ENCODE peak calls at places on chromosome 22, in nine cellular contexts. One of them, this sample, is unnamed.

GRCh38 chr22:39278040-39278439 is 33.3 kb upstream of the PDGFB start:
- DNase-seq in Peyer's patch: no peak
- DNase-seq in CD4-positive, CD25-positive, alpha-beta regulatory T cell: no peak
- DNase-seq in right lobe of liver: no peak
- DNase-seq in spleen: no peak
- DNase-seq in dorsolateral prefrontal cortex: no peak
- DNase-seq in neural progenitor cell: no peak
- DNase-seq in OCI-LY7: no peak
- DNase-seq in PC-3: peak; percentile 15
- DNase-seq in this sample: peak; percentile 28

GRCh38 chr22:23196165-23196564 is 15.9 kb downstream of the BCR start:
- DNase-seq in Peyer's patch: no peak
- DNase-seq in CD4-positive, CD25-positive, alpha-beta regulatory T cell: no peak
- DNase-seq in right lobe of liver: no peak
- DNase-seq in spleen: peak; percentile 10
- DNase-seq in dorsolateral prefrontal cortex: no peak
- DNase-seq in neural progenitor cell: no peak
- DNase-seq in OCI-LY7: no peak
- DNase-seq in PC-3: no peak
- DNase-seq in this sample: no peak

GRCh38 chr22:32696089-32696488 is 105.4 kb upstream of the TIMP3 start:
- DNase-seq in Peyer's patch: no peak
- DNase-seq in CD4-positive, CD25-positive, alpha-beta regulatory T cell: no peak
- DNase-seq in right lobe of liver: no peak
- DNase-seq in spleen: no peak
- DNase-seq in dorsolateral prefrontal cortex: no peak
- DNase-seq in neural progenitor cell: no peak
- DNase-seq in OCI-LY7: no peak
- DNase-seq in PC-3: no peak
- DNase-seq in this sample: no peak

GRCh38 chr22:49548356-49549202 is 279.1 kb downstream of the BRD1 start:
- DNase-seq in Peyer's patch: no peak
- DNase-seq in CD4-positive, CD25-positive, alpha-beta regulatory T cell: no peak
- DNase-seq in right lobe of liver: peak; percentile 28
- DNase-seq in spleen: peak; percentile 34
- DNase-seq in dorsolateral prefrontal cortex: peak; percentile 7
- DNase-seq in neural progenitor cell: peak; percentile 37
- DNase-seq in OCI-LY7: no peak
- DNase-seq in PC-3: peak; percentile 32
- DNase-seq in this sample: no peak

GRCh38 chr22:35489225-35489624 is 51.4 kb upstream of the RASD2 start:
- DNase-seq in Peyer's patch: no peak
- DNase-seq in CD4-positive, CD25-positive, alpha-beta regulatory T cell: no peak
- DNase-seq in right lobe of liver: no peak
- DNase-seq in spleen: no peak
- DNase-seq in dorsolateral prefrontal cortex: no peak
- DNase-seq in neural progenitor cell: no peak
- DNase-seq in OCI-LY7: no peak
- DNase-seq in PC-3: peak; percentile 70
- DNase-seq in this sample: no peak

GRCh38 chr22:24583221-24583971 is 9.5 kb downstream of the LRRC75B start:
- DNase-seq in Peyer's patch: no peak
- DNase-seq in CD4-positive, CD25-positive, alpha-beta regulatory T cell: no peak
- DNase-seq in right lobe of liver: no peak
- DNase-seq in spleen: peak; percentile 64
- DNase-seq in dorsolateral prefrontal cortex: peak; percentile 31
- DNase-seq in neural progenitor cell: no peak
- DNase-seq in OCI-LY7: no peak
- DNase-seq in PC-3: no peak
- DNase-seq in this sample: peak; percentile 92

GRCh38 chr22:22025320-22026156 is 43.0 kb upstream of the TOP3B start:
- DNase-seq in Peyer's patch: peak; percentile 69
- DNase-seq in CD4-positive, CD25-positive, alpha-beta regulatory T cell: no peak
- DNase-seq in right lobe of liver: no peak
- DNase-seq in spleen: peak; percentile 82
- DNase-seq in dorsolateral prefrontal cortex: no peak
- DNase-seq in neural progenitor cell: no peak
- DNase-seq in OCI-LY7: peak; percentile 88
- DNase-seq in PC-3: no peak
- DNase-seq in this sample: no peak

GRCh38 chr22:23532756-23533155 is 47.3 kb downstream of the IGLL1 start:
- DNase-seq in Peyer's patch: no peak
- DNase-seq in CD4-positive, CD25-positive, alpha-beta regulatory T cell: no peak
- DNase-seq in right lobe of liver: no peak
- DNase-seq in spleen: peak; percentile 40
- DNase-seq in dorsolateral prefrontal cortex: no peak
- DNase-seq in neural progenitor cell: no peak
- DNase-seq in OCI-LY7: no peak
- DNase-seq in PC-3: no peak
- DNase-seq in this sample: no peak

GRCh38 chr22:24355574-24355973 is 71.8 kb upstream of the ADORA2A start:
- DNase-seq in Peyer's patch: no peak
- DNase-seq in CD4-positive, CD25-positive, alpha-beta regulatory T cell: no peak
- DNase-seq in right lobe of liver: no peak
- DNase-seq in spleen: no peak
- DNase-seq in dorsolateral prefrontal cortex: no peak
- DNase-seq in neural progenitor cell: no peak
- DNase-seq in OCI-LY7: no peak
- DNase-seq in PC-3: no peak
- DNase-seq in this sample: no peak

GRCh38 chr22:40310081-40310770 is 36.1 kb upstream of the ADSL start:
- DNase-seq in Peyer's patch: no peak
- DNase-seq in CD4-positive, CD25-positive, alpha-beta regulatory T cell: no peak
- DNase-seq in right lobe of liver: no peak
- DNase-seq in spleen: no peak
- DNase-seq in dorsolateral prefrontal cortex: no peak
- DNase-seq in neural progenitor cell: no peak
- DNase-seq in OCI-LY7: no peak
- DNase-seq in PC-3: no peak
- DNase-seq in this sample: no peak

GRCh38 chr22:49765951-49766350 is 61.7 kb downstream of the BRD1 start:
- DNase-seq in Peyer's patch: no peak
- DNase-seq in CD4-positive, CD25-positive, alpha-beta regulatory T cell: no peak
- DNase-seq in right lobe of liver: peak; percentile 41
- DNase-seq in spleen: peak; percentile 69
- DNase-seq in dorsolateral prefrontal cortex: peak; percentile 30
- DNase-seq in neural progenitor cell: no peak
- DNase-seq in OCI-LY7: no peak
- DNase-seq in PC-3: no peak
- DNase-seq in this sample: peak; percentile 9

GRCh38 chr22:31296258-31296657 is 4.0 kb upstream of the PIK3IP1 start:
- DNase-seq in Peyer's patch: no peak
- DNase-seq in CD4-positive, CD25-positive, alpha-beta regulatory T cell: no peak
- DNase-seq in right lobe of liver: no peak
- DNase-seq in spleen: no peak
- DNase-seq in dorsolateral prefrontal cortex: no peak
- DNase-seq in neural progenitor cell: no peak
- DNase-seq in OCI-LY7: no peak
- DNase-seq in PC-3: no peak
- DNase-seq in this sample: no peak

GRCh38 chr22:47629273-47629711 is 866.8 kb downstream of the TBC1D22A start:
- DNase-seq in Peyer's patch: no peak
- DNase-seq in CD4-positive, CD25-positive, alpha-beta regulatory T cell: no peak
- DNase-seq in right lobe of liver: no peak
- DNase-seq in spleen: no peak
- DNase-seq in dorsolateral prefrontal cortex: no peak
- DNase-seq in neural progenitor cell: no peak
- DNase-seq in OCI-LY7: no peak
- DNase-seq in PC-3: no peak
- DNase-seq in this sample: peak; percentile 55

GRCh38 chr22:36008131-36008530 is 20.5 kb downstream of the RBFOX2 start:
- DNase-seq in Peyer's patch: no peak
- DNase-seq in CD4-positive, CD25-positive, alpha-beta regulatory T cell: no peak
- DNase-seq in right lobe of liver: no peak
- DNase-seq in spleen: no peak
- DNase-seq in dorsolateral prefrontal cortex: no peak
- DNase-seq in neural progenitor cell: no peak
- DNase-seq in OCI-LY7: no peak
- DNase-seq in PC-3: no peak
- DNase-seq in this sample: no peak

GRCh38 chr22:39296535-39296934 is 22.9 kb downstream of the RPL3 start:
- DNase-seq in Peyer's patch: no peak
- DNase-seq in CD4-positive, CD25-positive, alpha-beta regulatory T cell: no peak
- DNase-seq in right lobe of liver: no peak
- DNase-seq in spleen: no peak
- DNase-seq in dorsolateral prefrontal cortex: no peak
- DNase-seq in neural progenitor cell: no peak
- DNase-seq in OCI-LY7: no peak
- DNase-seq in PC-3: no peak
- DNase-seq in this sample: no peak

GRCh38 chr22:49004484-49005399 is 822.9 kb downstream of the BRD1 start:
- DNase-seq in Peyer's patch: no peak
- DNase-seq in CD4-positive, CD25-positive, alpha-beta regulatory T cell: no peak
- DNase-seq in right lobe of liver: peak; percentile 28
- DNase-seq in spleen: peak; percentile 42
- DNase-seq in dorsolateral prefrontal cortex: no peak
- DNase-seq in neural progenitor cell: no peak
- DNase-seq in OCI-LY7: no peak
- DNase-seq in PC-3: no peak
- DNase-seq in this sample: no peak

GRCh38 chr22:36180928-36181327 is 20.4 kb upstream of the APOL3 start:
- DNase-seq in Peyer's patch: no peak
- DNase-seq in CD4-positive, CD25-positive, alpha-beta regulatory T cell: no peak
- DNase-seq in right lobe of liver: no peak
- DNase-seq in spleen: no peak
- DNase-seq in dorsolateral prefrontal cortex: no peak
- DNase-seq in neural progenitor cell: no peak
- DNase-seq in OCI-LY7: no peak
- DNase-seq in PC-3: no peak
- DNase-seq in this sample: no peak

GRCh38 chr22:24521791-24522245 is 26.7 kb downstream of the UPB1 start:
- DNase-seq in Peyer's patch: no peak
- DNase-seq in CD4-positive, CD25-positive, alpha-beta regulatory T cell: peak; percentile 8
- DNase-seq in right lobe of liver: no peak
- DNase-seq in spleen: no peak
- DNase-seq in dorsolateral prefrontal cortex: no peak
- DNase-seq in neural progenitor cell: peak; percentile 75
- DNase-seq in OCI-LY7: peak; percentile 82
- DNase-seq in PC-3: peak; percentile 83
- DNase-seq in this sample: peak; percentile 70

GRCh38 chr22:45435544-45436139 is 22.1 kb downstream of the RIBC2 start:
- DNase-seq in Peyer's patch: peak; percentile 83
- DNase-seq in CD4-positive, CD25-positive, alpha-beta regulatory T cell: peak; percentile 73
- DNase-seq in right lobe of liver: peak; percentile 86
- DNase-seq in spleen: peak; percentile 93
- DNase-seq in dorsolateral prefrontal cortex: peak; percentile 86
- DNase-seq in neural progenitor cell: peak; percentile 90
- DNase-seq in OCI-LY7: peak; percentile 83
- DNase-seq in PC-3: peak; percentile 83
- DNase-seq in this sample: peak; percentile 84
- H3K4me3 ChIP-seq in Peyer's patch: peak overlapping the region; percentile 22
- H3K4me3 ChIP-seq in CD4-positive, CD25-positive, alpha-beta regulatory T cell: no peak overlapping the region
- H3K4me3 ChIP-seq in right lobe of liver: no peak overlapping the region
- H3K4me3 ChIP-seq in spleen: no peak overlapping the region
- H3K4me3 ChIP-seq in dorsolateral prefrontal cortex: no peak overlapping the region
- H3K4me3 ChIP-seq in neural progenitor cell: no peak overlapping the region
- H3K4me3 ChIP-seq in OCI-LY7: no peak overlapping the region
- H3K4me3 ChIP-seq in PC-3: no peak overlapping the region
- H3K4me3 ChIP-seq in this sample: no peak overlapping the region

GRCh38 chr22:46226577-46226976 is 23.5 kb downstream of the CDPF1 start:
- DNase-seq in Peyer's patch: no peak
- DNase-seq in CD4-positive, CD25-positive, alpha-beta regulatory T cell: no peak
- DNase-seq in right lobe of liver: no peak
- DNase-seq in spleen: no peak
- DNase-seq in dorsolateral prefrontal cortex: no peak
- DNase-seq in neural progenitor cell: no peak
- DNase-seq in OCI-LY7: no peak
- DNase-seq in PC-3: no peak
- DNase-seq in this sample: no peak

GRCh38 chr22:46224771-46225290 is 25.3 kb downstream of the CDPF1 start:
- DNase-seq in Peyer's patch: no peak
- DNase-seq in CD4-positive, CD25-positive, alpha-beta regulatory T cell: no peak
- DNase-seq in right lobe of liver: no peak
- DNase-seq in spleen: no peak
- DNase-seq in dorsolateral prefrontal cortex: no peak
- DNase-seq in neural progenitor cell: no peak
- DNase-seq in OCI-LY7: no peak
- DNase-seq in PC-3: no peak
- DNase-seq in this sample: no peak

GRCh38 chr22:46229701-46230100 is 20.4 kb downstream of the CDPF1 start:
- DNase-seq in Peyer's patch: no peak
- DNase-seq in CD4-positive, CD25-positive, alpha-beta regulatory T cell: no peak
- DNase-seq in right lobe of liver: no peak
- DNase-seq in spleen: no peak
- DNase-seq in dorsolateral prefrontal cortex: no peak
- DNase-seq in neural progenitor cell: no peak
- DNase-seq in OCI-LY7: no peak
- DNase-seq in PC-3: no peak
- DNase-seq in this sample: no peak

GRCh38 chr22:46224044-46224746 is 25.9 kb downstream of the CDPF1 start:
- DNase-seq in Peyer's patch: no peak
- DNase-seq in CD4-positive, CD25-positive, alpha-beta regulatory T cell: no peak
- DNase-seq in right lobe of liver: peak; percentile 67
- DNase-seq in spleen: no peak
- DNase-seq in dorsolateral prefrontal cortex: no peak
- DNase-seq in neural progenitor cell: no peak
- DNase-seq in OCI-LY7: no peak
- DNase-seq in PC-3: no peak
- DNase-seq in this sample: no peak

GRCh38 chr22:46225631-46226030 is 24.5 kb downstream of the CDPF1 start:
- DNase-seq in Peyer's patch: no peak
- DNase-seq in CD4-positive, CD25-positive, alpha-beta regulatory T cell: no peak
- DNase-seq in right lobe of liver: no peak
- DNase-seq in spleen: no peak
- DNase-seq in dorsolateral prefrontal cortex: no peak
- DNase-seq in neural progenitor cell: no peak
- DNase-seq in OCI-LY7: no peak
- DNase-seq in PC-3: no peak
- DNase-seq in this sample: no peak
- H3K27ac ChIP-seq in Peyer's patch: no peak overlapping the region
- H3K27ac ChIP-seq in CD4-positive, CD25-positive, alpha-beta regulatory T cell: no peak overlapping the region
- H3K27ac ChIP-seq in right lobe of liver: no peak overlapping the region
- H3K27ac ChIP-seq in spleen: no peak overlapping the region
- H3K27ac ChIP-seq in dorsolateral prefrontal cortex: no peak overlapping the region
- H3K27ac ChIP-seq in neural progenitor cell: no peak overlapping the region
- H3K27ac ChIP-seq in OCI-LY7: no peak overlapping the region
- H3K27ac ChIP-seq in PC-3: no peak overlapping the region
- H3K27ac ChIP-seq in this sample: no peak overlapping the region

GRCh38 chr22:42178910-42179495 is 48.4 kb upstream of the CYP2D6 start:
- DNase-seq in Peyer's patch: no peak
- DNase-seq in CD4-positive, CD25-positive, alpha-beta regulatory T cell: no peak
- DNase-seq in right lobe of liver: no peak
- DNase-seq in spleen: no peak
- DNase-seq in dorsolateral prefrontal cortex: no peak
- DNase-seq in neural progenitor cell: no peak
- DNase-seq in OCI-LY7: no peak
- DNase-seq in PC-3: no peak
- DNase-seq in this sample: no peak
- H3K4me3 ChIP-seq in Peyer's patch: no peak overlapping the region
- H3K4me3 ChIP-seq in CD4-positive, CD25-positive, alpha-beta regulatory T cell: no peak overlapping the region
- H3K4me3 ChIP-seq in right lobe of liver: no peak overlapping the region
- H3K4me3 ChIP-seq in spleen: no peak overlapping the region
- H3K4me3 ChIP-seq in dorsolateral prefrontal cortex: no peak overlapping the region
- H3K4me3 ChIP-seq in neural progenitor cell: no peak overlapping the region
- H3K4me3 ChIP-seq in OCI-LY7: no peak overlapping the region
- H3K4me3 ChIP-seq in PC-3: no peak overlapping the region
- H3K4me3 ChIP-seq in this sample: no peak overlapping the region

DNA sequence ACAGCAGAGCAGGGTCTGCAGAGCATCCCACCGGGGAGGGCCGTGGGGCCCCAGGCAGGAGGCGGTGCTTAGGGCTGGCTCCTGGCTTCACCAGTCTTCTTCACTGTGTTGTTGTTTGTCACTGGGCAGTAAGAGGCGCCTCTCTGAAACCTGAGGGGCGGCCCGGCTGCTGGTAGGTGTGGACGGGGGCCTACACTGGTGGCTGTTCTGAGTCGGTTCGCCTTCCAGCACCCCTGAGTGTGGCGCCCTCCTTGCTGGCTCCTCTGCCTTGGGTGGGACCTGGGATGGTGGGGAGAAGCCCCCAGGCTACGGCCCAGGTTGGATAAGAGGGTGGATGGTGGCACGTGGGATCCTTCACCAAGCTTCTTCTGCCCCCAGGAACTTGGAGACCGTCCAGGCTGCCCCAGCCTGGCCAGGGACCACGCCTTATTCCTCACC is 10.4 kb upstream of the GRAMD4 start:
- DNase-seq in Peyer's patch: no peak
- DNase-seq in CD4-positive, CD25-positive, alpha-beta regulatory T cell: no peak
- DNase-seq in right lobe of liver: no peak
- DNase-seq in spleen: peak; percentile 69
- DNase-seq in dorsolateral prefrontal cortex: no peak
- DNase-seq in neural progenitor cell: no peak
- DNase-seq in OCI-LY7: no peak
- DNase-seq in PC-3: no peak
- DNase-seq in this sample: no peak
- H3K27ac ChIP-seq in Peyer's patch: no peak overlapping the region
- H3K27ac ChIP-seq in CD4-positive, CD25-positive, alpha-beta regulatory T cell: no peak overlapping the region
- H3K27ac ChIP-seq in right lobe of liver: no peak overlapping the region
- H3K27ac ChIP-seq in spleen: no peak overlapping the region
- H3K27ac ChIP-seq in dorsolateral prefrontal cortex: no peak overlapping the region
- H3K27ac ChIP-seq in neural progenitor cell: peak overlapping the region; percentile 70
- H3K27ac ChIP-seq in OCI-LY7: no peak overlapping the region
- H3K27ac ChIP-seq in PC-3: peak overlapping the region; percentile 62
- H3K27ac ChIP-seq in this sample: no peak overlapping the region